ENCODE peak calls at places on chromosomes 12 and 14, in seven cellular contexts. One of them, this sample, is unnamed.

GRCh38 chr12:19432309-19433170 is 6.8 kb upstream of the AEBP2 start:
- DNase-seq in body of pancreas: no peak
- DNase-seq in COR-L47: no peak
- DNase-seq in WERI-Rb-1: no peak
- DNase-seq in activated B cell treated with CpG ODN at 0.5 μM for 24 hours: no peak
- DNase-seq in AG10803: no peak
- DNase-seq in heart left ventricle: no peak
- DNase-seq in this sample: no peak

GRCh38 chr14:47278233-47278842 is 397.1 kb downstream of the MDGA2 start:
- DNase-seq in WERI-Rb-1: peak
- DNase-seq in COR-L47: peak
- DNase-seq in body of pancreas: peak
- DNase-seq in AG10803: no peak
- DNase-seq in heart left ventricle: no peak
- DNase-seq in activated B cell treated with CpG ODN at 0.5 μM for 24 hours: no peak
- DNase-seq in this sample: no peak

GRCh38 chr14:49552630-49553029 is 33.5 kb downstream of the RPS29 start:
- DNase-seq in activated B cell treated with CpG ODN at 0.5 μM for 24 hours: no peak
- DNase-seq in WERI-Rb-1: no peak
- DNase-seq in COR-L47: no peak
- DNase-seq in AG10803: no peak
- DNase-seq in body of pancreas: no peak
- DNase-seq in heart left ventricle: no peak
- DNase-seq in this sample: no peak

GRCh38 chr14:85412756-85413155 is 117.2 kb upstream of the FLRT2 start:
- DNase-seq in AG10803: no peak
- DNase-seq in body of pancreas: no peak
- DNase-seq in activated B cell treated with CpG ODN at 0.5 μM for 24 hours: no peak
- DNase-seq in WERI-Rb-1: no peak
- DNase-seq in heart left ventricle: no peak
- DNase-seq in COR-L47: no peak
- DNase-seq in this sample: no peak

GRCh38 chr12:71503579-71504470 is 64.2 kb downstream of the LGR5 start:
- DNase-seq in activated B cell treated with CpG ODN at 0.5 μM for 24 hours: no peak
- DNase-seq in WERI-Rb-1: no peak
- DNase-seq in body of pancreas: no peak
- DNase-seq in COR-L47: peak
- DNase-seq in heart left ventricle: no peak
- DNase-seq in AG10803: no peak
- DNase-seq in this sample: no peak

GRCh38 chr12:124774462-124775167 is 89.0 kb downstream of the SCARB1 start:
- DNase-seq in AG10803: peak
- DNase-seq in WERI-Rb-1: no peak
- DNase-seq in body of pancreas: no peak
- DNase-seq in activated B cell treated with CpG ODN at 0.5 μM for 24 hours: peak
- DNase-seq in heart left ventricle: no peak
- DNase-seq in COR-L47: no peak
- DNase-seq in this sample: no peak

GRCh38 chr14:22200977-22201605 is 387.9 kb downstream of the DAD1 start:
- DNase-seq in body of pancreas: no peak
- DNase-seq in WERI-Rb-1: no peak
- DNase-seq in heart left ventricle: no peak
- DNase-seq in COR-L47: no peak
- DNase-seq in activated B cell treated with CpG ODN at 0.5 μM for 24 hours: no peak
- DNase-seq in AG10803: peak
- DNase-seq in this sample: peak

GRCh38 chr12:53499261-53500118 is at the start of gene MAP3K12:
- DNase-seq in COR-L47: peak
- DNase-seq in WERI-Rb-1: peak
- DNase-seq in activated B cell treated with CpG ODN at 0.5 μM for 24 hours: peak
- DNase-seq in heart left ventricle: peak
- DNase-seq in AG10803: peak
- DNase-seq in body of pancreas: peak
- DNase-seq in this sample: no peak

GRCh38 chr12:110689002-110689600 is at the start of gene HVCN1:
- DNase-seq in body of pancreas: peak
- DNase-seq in WERI-Rb-1: no peak
- DNase-seq in AG10803: no peak
- DNase-seq in activated B cell treated with CpG ODN at 0.5 μM for 24 hours: peak
- DNase-seq in COR-L47: no peak
- DNase-seq in heart left ventricle: peak
- DNase-seq in this sample: no peak

GRCh38 chr14:51644215-51644969 is 7.3 kb upstream of the FRMD6 start:
- DNase-seq in COR-L47: no peak
- DNase-seq in AG10803: peak
- DNase-seq in heart left ventricle: no peak
- DNase-seq in WERI-Rb-1: no peak
- DNase-seq in body of pancreas: no peak
- DNase-seq in activated B cell treated with CpG ODN at 0.5 μM for 24 hours: no peak
- DNase-seq in this sample: no peak

GRCh38 chr14:93369393-93370266 is 22.6 kb downstream of the COX8C start:
- DNase-seq in heart left ventricle: no peak
- DNase-seq in AG10803: no peak
- DNase-seq in WERI-Rb-1: peak
- DNase-seq in activated B cell treated with CpG ODN at 0.5 μM for 24 hours: no peak
- DNase-seq in body of pancreas: no peak
- DNase-seq in COR-L47: no peak
- DNase-seq in this sample: no peak

GRCh38 chr14:37466003-37466622 is 128.9 kb downstream of the FOXA1 start:
- DNase-seq in AG10803: no peak
- DNase-seq in heart left ventricle: no peak
- DNase-seq in body of pancreas: no peak
- DNase-seq in activated B cell treated with CpG ODN at 0.5 μM for 24 hours: no peak
- DNase-seq in WERI-Rb-1: no peak
- DNase-seq in COR-L47: no peak
- DNase-seq in this sample: no peak

GRCh38 chr12:107906719-107907118 is 132.2 kb downstream of the ASCL4 start:
- DNase-seq in COR-L47: no peak
- DNase-seq in body of pancreas: no peak
- DNase-seq in AG10803: no peak
- DNase-seq in WERI-Rb-1: no peak
- DNase-seq in activated B cell treated with CpG ODN at 0.5 μM for 24 hours: no peak
- DNase-seq in heart left ventricle: no peak
- DNase-seq in this sample: no peak

GRCh38 chr12:4908694-4909396 is 860 bp upstream of the KCNA1 start:
- DNase-seq in COR-L47: peak
- DNase-seq in AG10803: no peak
- DNase-seq in WERI-Rb-1: peak
- DNase-seq in heart left ventricle: no peak
- DNase-seq in body of pancreas: no peak
- DNase-seq in activated B cell treated with CpG ODN at 0.5 μM for 24 hours: no peak
- DNase-seq in this sample: no peak

GRCh38 chr12:54357802-54358619 is 6.3 kb downstream of the GPR84 start:
- DNase-seq in heart left ventricle: no peak
- DNase-seq in activated B cell treated with CpG ODN at 0.5 μM for 24 hours: no peak
- DNase-seq in AG10803: no peak
- DNase-seq in body of pancreas: no peak
- DNase-seq in WERI-Rb-1: peak
- DNase-seq in COR-L47: peak
- DNase-seq in this sample: peak

GRCh38 chr12:47770086-47770726 is 2.8 kb upstream of the SLC48A1 start:
- DNase-seq in heart left ventricle: no peak
- DNase-seq in body of pancreas: no peak
- DNase-seq in COR-L47: no peak
- DNase-seq in WERI-Rb-1: no peak
- DNase-seq in AG10803: peak
- DNase-seq in activated B cell treated with CpG ODN at 0.5 μM for 24 hours: no peak
- DNase-seq in this sample: no peak

This sample was measured in SHP77 treated with DMSO at 0.1 percent for 48 hours.